ENCODE peak calls at places on chromosome 16, in ten cellular contexts. Q, D, A, P, H, K, N, B, S and L are unnamed samples. For H3K4me1, the result is how much of the 10 kb centered on the place peaks cover.

GRCh38 chr16:51137097-51137496 is 14.0 kb downstream of the SALL1 start:
- DNase-seq in N (no peak), Q (no peak), K (no peak), P (no peak), H (peak), A (no peak), S (no peak), D (no peak), B (peak), L (no peak)

GRCh38 chr16:50245417-50246298 is 20.7 kb upstream of the ADCY7 start:
- DNase-seq in D (peak), A (no peak), Q (peak), B (no peak), S (peak), H (no peak), K (peak), N (peak), P (peak), L (peak)

GRCh38 chr16:84827131-84827574 is 7.4 kb downstream of the CRISPLD2 start:
- DNase-seq in Q (peak), K (no peak), P (no peak), H (peak), B (no peak), S (no peak), N (no peak), A (no peak), D (no peak), L (no peak)

GRCh38 chr16:7304932-7305331 is 27.7 kb upstream of the RBFOX1 start:
- DNase-seq in K (no peak), B (no peak), A (no peak), D (no peak), H (no peak), N (no peak), P (no peak), Q (no peak), S (no peak), L (no peak)

GRCh38 chr16:84246679-84247077 is 6.9 kb upstream of the KCNG4 start:
- DNase-seq in B (no peak), K (no peak), D (no peak), H (no peak), P (no peak), Q (no peak), N (no peak), S (no peak), A (no peak), L (no peak)

GRCh38 chr16:57704011-57704904 is 9.7 kb downstream of the DRC7 start:
- DNase-seq in S (no peak), D (no peak), N (no peak), P (no peak), A (no peak), Q (no peak), B (no peak), K (no peak), H (no peak), L (no peak)

GRCh38 chr16:71426069-71426879 is 15.6 kb downstream of the TLE7 start:
- DNase-seq in H (peak), K (peak), D (no peak), Q (peak), N (no peak), S (no peak), P (no peak), B (no peak), A (no peak), L (no peak)

GRCh38 chr16:50683689-50684374 is 2.7 kb upstream of the SNX20 start:
- DNase-seq in N (peak), S (peak), P (no peak), K (no peak), H (no peak), A (no peak), D (no peak), B (no peak), Q (no peak), L (no peak)

GRCh38 chr16:15507959-15508336 is 73.6 kb downstream of the BMERB1 start:
- DNase-seq in H (no peak), P (no peak), B (no peak), K (no peak), S (no peak), N (no peak), D (no peak), A (no peak), Q (no peak), L (no peak)

GRCh38 chr16:12802661-12803060 is 1.0 kb downstream of the CPPED1 start:
- DNase-seq in N (no peak), K (no peak), D (no peak), S (no peak), B (no peak), Q (no peak), H (no peak), P (no peak), A (no peak), L (no peak)

GRCh38 chr16:30875881-30876791 is 17.7 kb downstream of the BCL7C start:
- DNase-seq in Q (no peak), D (no peak), B (no peak), N (no peak), K (no peak), P (no peak), A (no peak), S (peak), H (no peak), L (peak)

GRCh38 chr16:78297066-78297666 is 197.7 kb downstream of the WWOX start:
- DNase-seq in B (no peak), D (peak), H (no peak), S (no peak), N (no peak), K (no peak), P (no peak), Q (no peak), A (no peak), L (no peak)

GRCh38 chr16:15523092-15523541 is 88.7 kb downstream of the BMERB1 start:
- DNase-seq in Q (no peak), P (peak), N (no peak), B (peak), H (no peak), D (peak), S (no peak), K (no peak), A (no peak), L (no peak)

GRCh38 chr16:19108409-19109287 is 5.1 kb upstream of the ITPRIPL2 start:
- DNase-seq in N (peak), B (no peak), K (no peak), P (no peak), A (no peak), H (no peak), S (no peak), Q (no peak), D (no peak), L (no peak)

GRCh38 chr16:72858611-72859493 is 189.1 kb downstream of the ZFHX3 start:
- DNase-seq in B (no peak), A (peak), Q (peak), N (peak), H (no peak), K (no peak), P (no peak), D (no peak), S (no peak), L (no peak)

GRCh38 chr16:80233097-80233835 is 307.5 kb upstream of the DYNLRB2 start:
- DNase-seq in P (no peak), N (no peak), Q (no peak), K (no peak), H (no peak), A (no peak), S (no peak), B (no peak), D (no peak), L (no peak)

GRCh38 chr16:53821487-53821886 is 117.5 kb downstream of the FTO start:
- DNase-seq in D (no peak), Q (no peak), P (no peak), B (no peak), N (no peak), A (no peak), K (no peak), H (no peak), S (no peak), L (no peak)

GRCh38 chr16:85110105-85110504 is 2.2 kb downstream of the CIBAR2 start:
- DNase-seq in S (no peak), H (no peak), D (no peak), N (no peak), B (no peak), Q (no peak), P (no peak), A (no peak), K (no peak), L (no peak)

GRCh38 chr16:87436225-87437172 is 44.4 kb downstream of the MAP1LC3B start:
- DNase-seq in H (no peak), B (no peak), P (no peak), A (no peak), N (no peak), K (no peak), Q (no peak), D (no peak), S (no peak), L (no peak)

GRCh38 chr16:81543571-81543970 is 99.0 kb downstream of the CMIP start:
- DNase-seq in K (no peak), P (no peak), Q (no peak), S (no peak), A (no peak), H (no peak), N (no peak), D (no peak), B (no peak), L (no peak)

GRCh38 chr16:1309888-1310831 is 724 bp downstream of the UBE2I start:
- DNase-seq in D (peak), K (no peak), N (peak), H (peak), A (no peak), Q (no peak), S (peak), P (peak), B (no peak), L (peak)

GRCh38 chr16:25023541-25023940 is 8.4 kb upstream of the ARHGAP17 start:
- DNase-seq in P (no peak), S (no peak), H (no peak), Q (no peak), K (no peak), B (no peak), N (no peak), D (no peak), A (no peak), L (peak)

GRCh38 chr16:85891776-85892166 is 7.2 kb upstream of the IRF8 start:
- DNase-seq in H (no peak), B (no peak), K (peak), N (no peak), D (no peak), S (no peak), Q (no peak), P (no peak), A (no peak), L (peak)

GRCh38 chr16:21283521-21284289 is 5.6 kb upstream of the CRYM start:
- DNase-seq in N (peak), K (peak), Q (peak), A (no peak), P (peak), S (no peak), B (no peak), H (peak), D (peak), L (no peak)

GRCh38 chr16:74768239-74768638 is 6.4 kb downstream of the FA2H start:
- DNase-seq in N (peak), B (no peak), H (no peak), A (no peak), D (no peak), P (no peak), S (no peak), Q (no peak), K (no peak), L (no peak)

GRCh38 chr16:12120331-12120981 is 143.9 kb downstream of the SNX29 start:
- DNase-seq in B (no peak), D (peak), S (no peak), H (no peak), Q (peak), N (peak), K (no peak), A (peak), P (no peak), L (peak)

GRCh38 chr16:19607610-19608280 is 52.2 kb downstream of the VPS35L start:
- DNase-seq in D (no peak), H (no peak), N (no peak), Q (no peak), A (no peak), S (no peak), B (no peak), K (no peak), P (no peak), L (no peak)

GRCh38 chr16:50153648-50154368 is 702 bp downstream of the TENT4B start:
- DNase-seq in Q (peak), K (peak), P (peak), S (no peak), A (no peak), B (peak), H (peak), D (peak), N (no peak), L (peak)

GRCh38 chr16:56609463-56609921 is 1.1 kb downstream of the MT2A start:
- DNase-seq in K (peak), H (peak), S (peak), N (peak), D (peak), A (no peak), Q (peak), P (peak), B (peak), L (peak)

GRCh38 chr16:21083729-21084268 is 66.8 kb downstream of the DNAH3 start:
- DNase-seq in Q (peak), P (peak), D (peak), B (peak), K (peak), S (peak), A (no peak), H (peak), N (peak), L (peak)

GRCh38 chr16:51870460-51870859 is 676.5 kb downstream of the TOX3 start:
- DNase-seq in P (no peak), Q (no peak), K (no peak), B (no peak), N (no peak), S (no peak), H (no peak), D (no peak), A (no peak), L (no peak)

GRCh38 chr16:6690741-6691140 is 641.9 kb upstream of the RBFOX1 start:
- DNase-seq in D (no peak), H (no peak), S (no peak), Q (no peak), N (no peak), B (no peak), K (no peak), A (no peak), P (no peak), L (no peak)

GRCh38 chr16:27625050-27625697 is 75.2 kb downstream of the KATNIP start:
- DNase-seq in K (no peak), Q (peak), H (no peak), A (no peak), N (no peak), S (no peak), D (no peak), P (no peak), B (no peak), L (peak)

GRCh38 chr16:57166951-57167350 is 18.9 kb downstream of the PSME3IP1 start:
- DNase-seq in H (no peak), N (no peak), A (no peak), B (no peak), Q (no peak), D (no peak), P (peak), S (no peak), K (no peak), L (no peak)

GRCh38 chr16:49528035-49528434 is 154.4 kb downstream of the C16orf78 start:
- DNase-seq in N (no peak), P (no peak), S (no peak), D (no peak), Q (peak), K (no peak), B (no peak), H (peak), A (no peak), L (no peak)

GRCh38 chr16:85327731-85328664 is 215.7 kb upstream of the CIBAR2 start:
- DNase-seq in K (peak), H (no peak), Q (peak), D (peak), B (no peak), P (no peak), N (no peak), A (no peak), S (no peak), L (peak)

GRCh38 chr16:8621572-8622314 is at the start of gene METTL22:
- DNase-seq in A (peak), B (peak), D (peak), N (peak), P (peak), H (peak), K (peak), Q (peak), S (peak), L (peak)

GRCh38 chr16:14300631-14301149 is 229.6 kb downstream of the MRTFB start:
- DNase-seq in K (peak), N (peak), S (no peak), A (no peak), P (peak), Q (peak), D (peak), H (peak), B (peak), L (peak)

GRCh38 chr16:27639588-27640276 is 89.8 kb downstream of the KATNIP start:
- DNase-seq in S (peak), A (no peak), Q (peak), B (no peak), N (no peak), D (no peak), P (no peak), K (peak), H (no peak), L (peak)

GRCh38 chr16:80085606-80086005 is 455.2 kb upstream of the DYNLRB2 start:
- DNase-seq in K (no peak), B (no peak), Q (no peak), A (no peak), S (no peak), N (no peak), H (no peak), D (no peak), P (no peak), L (no peak)

GRCh38 chr16:10895053-10895946 is 18.3 kb downstream of the CIITA start:
- DNase-seq in Q (no peak), K (peak), N (no peak), D (no peak), S (no peak), A (no peak), B (no peak), P (no peak), H (no peak), L (no peak)
- H3K4me1 ChIP-seq in Q (under half), K (under half), N (under half), D (under half), S (under half), A (under half), B (under half), P (under half), H (under half), L (under half)

GRCh38 chr16:89199241-89200123 is 855 bp downstream of the SLC22A31 start:
- DNase-seq in D (no peak), H (no peak), S (no peak), A (no peak), K (no peak), P (peak), Q (no peak), B (no peak), N (no peak), L (peak)

GRCh38 chr16:89200850-89201466 is 621 bp upstream of the SLC22A31 start:
- DNase-seq in H (no peak), Q (no peak), B (no peak), P (peak), D (no peak), A (no peak), K (no peak), S (no peak), N (no peak), L (no peak)

GRCh38 chr16:89201467-89202377 is 1.4 kb upstream of the SLC22A31 start:
- DNase-seq in H (peak), B (peak), S (peak), K (peak), Q (peak), D (peak), A (no peak), P (peak), N (no peak), L (no peak)

GRCh38 chr16:89198417-89199240 is 1.7 kb downstream of the SLC22A31 start:
- DNase-seq in D (no peak), A (no peak), S (no peak), K (peak), P (peak), H (no peak), N (no peak), B (no peak), Q (no peak), L (no peak)

GRCh38 chr16:89200124-89200849 is at the start of gene SLC22A31:
- DNase-seq in S (no peak), A (no peak), N (no peak), D (no peak), Q (no peak), B (no peak), H (no peak), K (peak), P (peak), L (no peak)
- H3K4me3 ChIP-seq in S (no peak), A (peak), N (peak), D (no peak), Q (no peak), B (peak), H (peak), K (no peak), P (peak), L (no peak)

GRCh38 chr16:88646345-88647034 is 4.4 kb downstream of the CYBA start:
- DNase-seq in Q (no peak), S (no peak), P (no peak), K (no peak), H (no peak), B (no peak), N (no peak), D (no peak), A (no peak), L (no peak)
- H3K4me1 ChIP-seq in Q (under half), S (under half), P (under half), K (under half), H (under half), B (under half), N (under half), D (under half), A (under half), L (under half)

GRCh38 chr16:2981899-2982250 is 1.6 kb upstream of the PKMYT1 start:
- DNase-seq in S (no peak), A (no peak), N (no peak), K (peak), H (no peak), Q (no peak), D (no peak), P (no peak), B (no peak), L (no peak)

GRCh38 chr16:2980227-2981176 is at the start of gene PKMYT1:
- DNase-seq in D (peak), A (peak), P (peak), H (peak), B (peak), S (peak), Q (peak), K (peak), N (peak), L (peak)

GRCh38 chr16:2979669-2980226 is 498 bp downstream of the PKMYT1 start:
- DNase-seq in A (no peak), K (peak), H (no peak), S (no peak), N (no peak), Q (peak), B (no peak), P (no peak), D (no peak), L (peak)

GRCh38 chr16:2982402-2982801 is 2.2 kb upstream of the PKMYT1 start:
- DNase-seq in S (no peak), B (no peak), A (no peak), N (no peak), D (no peak), K (no peak), Q (no peak), H (no peak), P (no peak), L (no peak)

GRCh38 chr16:2981177-2981898 is 1.1 kb upstream of the PKMYT1 start:
- DNase-seq in A (no peak), P (no peak), D (no peak), Q (no peak), N (no peak), H (no peak), S (no peak), B (no peak), K (peak), L (no peak)
- H3K4me3 ChIP-seq in A (peak), P (peak), D (peak), Q (no peak), N (peak), H (peak), S (peak), B (no peak), K (peak), L (peak)